ENCODE peak calls at places on chromosomes 16 and 17, in eight cellular contexts. O is naive thymus-derived CD4-positive, alpha-beta T cell; K is occipital lobe; C is fibroblast of the conjunctiva; J is left ventricle myocardium inferior; Z is AG09309; U is KG1; D is hypothalamus. F is an unnamed sample.

GRCh38 chr16:14125708-14126107 is 54.6 kb downstream of the MRTFB start:
- DNase-seq in O (no peak), K (no peak), C (no peak), J (no peak), Z (no peak), U (no peak), D (no peak), F (no peak)

GRCh38 chr16:69057400-69058378 is 47.8 kb upstream of the HAS3 start:
- DNase-seq in O (no peak), K (no peak), C (peak), J (no peak), Z (peak), U (no peak), D (no peak), F (peak)

GRCh38 chr17:49557204-49558024 is 18.3 kb upstream of the NXPH3 start:
- DNase-seq in O (peak), K (no peak), C (peak), J (no peak), Z (no peak), U (no peak), D (no peak), F (peak)

GRCh38 chr17:19799796-19800195 is 51.7 kb upstream of the ALDH3A1 start:
- DNase-seq in O (no peak), K (no peak), C (no peak), J (no peak), Z (no peak), U (no peak), D (no peak), F (no peak)

GRCh38 chr16:47136101-47136820 is 7.5 kb downstream of the NETO2 start:
- DNase-seq in O (no peak), K (no peak), C (no peak), J (no peak), Z (no peak), U (no peak), D (no peak), F (no peak)

GRCh38 chr17:72099919-72100318 is 20.9 kb upstream of the SOX9 start:
- DNase-seq in O (no peak), K (no peak), C (no peak), J (no peak), Z (no peak), U (no peak), D (no peak), F (no peak)

GRCh38 chr17:27756467-27757371 is 43.6 kb downstream of the NOS2 start:
- DNase-seq in O (peak), K (no peak), C (peak), J (no peak), Z (no peak), U (peak), D (no peak), F (peak)

GRCh38 chr17:77054926-77055325 is 85.8 kb upstream of the SEC14L1 start:
- DNase-seq in O (no peak), K (no peak), C (no peak), J (no peak), Z (no peak), U (no peak), D (no peak), F (no peak)

GRCh38 chr16:86067516-86067915 is 168.6 kb downstream of the IRF8 start:
- DNase-seq in O (no peak), K (no peak), C (no peak), J (no peak), Z (no peak), U (no peak), D (no peak), F (no peak)

GRCh38 chr17:8153550-8153956 is 1.3 kb upstream of the PER1 start:
- DNase-seq in O (no peak), K (peak), C (peak), J (peak), Z (peak), U (no peak), D (peak), F (peak)

GRCh38 chr16:20023190-20023589 is 50.5 kb downstream of the GPR139 start:
- DNase-seq in O (no peak), K (no peak), C (no peak), J (no peak), Z (no peak), U (no peak), D (no peak), F (peak)

GRCh38 chr17:2068589-2069051 is 13.7 kb downstream of the HIC1 start:
- DNase-seq in O (no peak), K (no peak), C (no peak), J (no peak), Z (no peak), U (no peak), D (no peak), F (no peak)

GRCh38 chr17:37642706-37643105 is 540 bp downstream of the DDX52 start:
- DNase-seq in O (no peak), K (no peak), C (no peak), J (no peak), Z (no peak), U (no peak), D (no peak), F (peak)

GRCh38 chr16:31913668-31914067 is 40.1 kb downstream of the ZNF267 start:
- DNase-seq in O (no peak), K (no peak), C (no peak), J (no peak), Z (no peak), U (no peak), D (no peak), F (no peak)

GRCh38 chr17:59572301-59572924 is 7.0 kb downstream of the DHX40 start:
- DNase-seq in O (no peak), K (no peak), C (no peak), J (no peak), Z (peak), U (no peak), D (no peak), F (no peak)

GRCh38 chr17:33109331-33110072 is 117.9 kb downstream of the SPACA3 start:
- DNase-seq in O (no peak), K (no peak), C (no peak), J (no peak), Z (no peak), U (no peak), D (no peak), F (no peak)

GRCh38 chr17:42475121-42475520 is 16.4 kb downstream of the ATP6V0A1 start:
- DNase-seq in O (no peak), K (no peak), C (no peak), J (no peak), Z (no peak), U (no peak), D (no peak), F (no peak)

GRCh38 chr16:12210258-12210880 is 233.8 kb downstream of the SNX29 start:
- DNase-seq in O (no peak), K (no peak), C (no peak), J (no peak), Z (no peak), U (no peak), D (no peak), F (no peak)

GRCh38 chr16:56300901-56301351 is 109.6 kb downstream of the GNAO1 start:
- DNase-seq in O (no peak), K (no peak), C (no peak), J (no peak), Z (no peak), U (no peak), D (no peak), F (no peak)

GRCh38 chr17:44204453-44204882 is 4.8 kb upstream of the ATXN7L3 start:
- DNase-seq in O (no peak), K (no peak), C (no peak), J (no peak), Z (no peak), U (no peak), D (no peak), F (no peak)

GRCh38 chr16:31476305-31477219 is 4.6 kb downstream of the TGFB1I1 start:
- DNase-seq in O (peak), K (no peak), C (no peak), J (peak), Z (no peak), U (no peak), D (peak), F (peak)

GRCh38 chr16:65967376-65967775 is 399.1 kb upstream of the CDH5 start:
- DNase-seq in O (no peak), K (no peak), C (no peak), J (no peak), Z (peak), U (no peak), D (no peak), F (no peak)

GRCh38 chr17:60640503-60640902 is 37.1 kb upstream of the BCAS3 start:
- DNase-seq in O (no peak), K (no peak), C (no peak), J (no peak), Z (no peak), U (no peak), D (no peak), F (peak)

F was measured in HT-29.